ENCODE peak calls at places on chromosomes 13 and 19, in nine cellular contexts. R, O, T, K, G, X, H, M and S are unnamed samples.

GRCh38 chr13:36366023-36366422 is 19.8 kb upstream of the SPART start:
- DNase-seq in H (no peak), T (no peak), O (no peak), X (no peak), G (no peak), K (no peak), M (no peak), R (no peak), S (no peak)

GRCh38 chr19:11843741-11844140 is 4.8 kb upstream of the ZNF439 start:
- DNase-seq in G (peak; percentile 26), T (no peak), R (no peak), K (no peak), M (no peak), O (peak; percentile 11), H (no peak), X (no peak), S (no peak)

GRCh38 chr19:35120492-35120891 is 4.9 kb downstream of the FXYD3 start:
- DNase-seq in H (no peak), R (no peak), M (no peak), K (no peak), O (no peak), X (no peak), G (peak; percentile 62), T (no peak), S (peak; percentile 70)

GRCh38 chr19:19568802-19569756 is 31.0 kb downstream of the CILP2 start:
- DNase-seq in M (no peak), R (no peak), T (no peak), K (no peak), O (no peak), H (no peak), X (no peak), G (peak; percentile 37), S (peak; percentile 15)

GRCh38 chr13:77475345-77476084 is 60.0 kb upstream of the SCEL start:
- DNase-seq in X (no peak), O (no peak), G (no peak), H (no peak), M (no peak), R (no peak), T (no peak), K (no peak), S (no peak)

GRCh38 chr13:110726726-110727125 is 13.2 kb downstream of the ING1 start:
- DNase-seq in H (no peak), M (no peak), K (no peak), G (no peak), X (no peak), R (no peak), T (no peak), O (no peak), S (no peak)

GRCh38 chr19:17159466-17160393 is 55.4 kb upstream of the USE1 start:
- DNase-seq in K (no peak), G (no peak), H (no peak), R (peak; percentile 92), T (no peak), O (no peak), X (no peak), M (no peak), S (no peak)

GRCh38 chr13:44718467-44718866 is 142.3 kb upstream of the TSC22D1 start:
- DNase-seq in H (no peak), T (no peak), O (no peak), G (no peak), R (peak; percentile 65), M (no peak), K (no peak), X (no peak), S (no peak)

GRCh38 chr13:33554919-33555791 is 262.8 kb upstream of the RFC3 start:
- DNase-seq in O (no peak), G (no peak), K (no peak), X (peak; percentile 14), M (no peak), R (peak; percentile 15), T (no peak), H (no peak), S (peak; percentile 16)

GRCh38 chr19:15548648-15549047 is 40.3 kb downstream of the CYP4F22 start:
- DNase-seq in H (no peak), G (no peak), O (no peak), M (no peak), K (no peak), X (no peak), T (no peak), R (no peak), S (no peak)

GRCh38 chr19:15550847-15551182 is 42.5 kb downstream of the CYP4F22 start:
- DNase-seq in X (no peak), O (no peak), G (no peak), K (no peak), T (no peak), M (no peak), H (no peak), R (peak; percentile 27), S (no peak)

GRCh38 chr19:15549581-15549980 is 41.3 kb downstream of the CYP4F22 start:
- DNase-seq in R (no peak), K (no peak), H (no peak), M (no peak), G (no peak), O (no peak), T (no peak), X (no peak), S (no peak)

GRCh38 chr19:15550273-15550672 is 41.9 kb downstream of the CYP4F22 start:
- DNase-seq in O (no peak), T (no peak), G (no peak), X (no peak), R (no peak), K (no peak), M (no peak), H (no peak), S (no peak)

GRCh38 chr19:15551183-15552004 is 43.1 kb downstream of the CYP4F22 start:
- DNase-seq in H (no peak), T (no peak), X (no peak), R (peak; percentile 91), O (no peak), M (no peak), K (peak; percentile 54), G (no peak), S (peak; percentile 12)
- H3K4me3 ChIP-seq in H (peak overlapping the region; percentile 47), T (peak overlapping the region; percentile 12), X (no peak overlapping the region), R (peak overlapping the region; percentile 50), O (peak overlapping the region; percentile 4), M (peak overlapping the region; percentile 54), K (peak overlapping the region; percentile 41), G (peak overlapping the region; percentile 38), S (peak overlapping the region; percentile 10)

GRCh38 chr19:6319376-6319775 is 14.0 kb downstream of the ACER1 start:
- DNase-seq in M (no peak), G (no peak), O (no peak), T (no peak), R (no peak), H (no peak), K (no peak), X (no peak), S (no peak)
- TF ChIP-seq CTCF in M (no peak), G (no peak), O (no peak), T (no peak), R (no peak), H (no peak), K (no peak), X (no peak), S (no peak)

GRCh38 chr19:40242480-40242879 is 16.0 kb upstream of the CCNP start:
- DNase-seq in R (no peak), K (no peak), G (no peak), T (no peak), H (no peak), X (no peak), M (no peak), O (no peak), S (no peak)
- H3K4me3 ChIP-seq in R (no peak overlapping the region), K (no peak overlapping the region), G (no peak overlapping the region), T (no peak overlapping the region), H (no peak overlapping the region), X (no peak overlapping the region), M (no peak overlapping the region), O (no peak overlapping the region), S (no peak overlapping the region)

GRCh38 chr19:989381-990081 is 5.4 kb downstream of the WDR18 start:
- DNase-seq in O (no peak), T (no peak), X (no peak), R (no peak), M (no peak), H (no peak), K (no peak), G (no peak), S (no peak)
- TF ChIP-seq CTCF in O (peak; percentile 47), T (peak; percentile 33), X (peak; percentile 39), R (peak; percentile 56), M (peak; percentile 20), H (no peak), K (no peak), G (peak; percentile 40), S (peak; percentile 40)

GRCh38 chr19:44260343-44260681 is 626 bp downstream of the ZNF233 start:
- DNase-seq in R (peak; percentile 21), O (no peak), G (no peak), M (no peak), H (no peak), T (no peak), K (no peak), X (peak; percentile 18), S (no peak)
- H3K4me3 ChIP-seq in R (peak overlapping the region; percentile 84), O (peak overlapping the region; percentile 70), G (peak overlapping the region; percentile 56), M (peak overlapping the region; percentile 69), H (peak overlapping the region; percentile 58), T (peak overlapping the region; percentile 49), K (peak overlapping the region; percentile 27), X (peak overlapping the region; percentile 80), S (peak overlapping the region; percentile 57)

GRCh38 chr13:96824110-96824509 is 170.2 kb downstream of the OXGR1 start:
- DNase-seq in H (no peak), G (no peak), M (no peak), R (no peak), T (no peak), O (no peak), K (no peak), X (no peak), S (no peak)

GRCh38 chr13:96821381-96821780 is 172.9 kb downstream of the OXGR1 start:
- DNase-seq in H (no peak), R (no peak), G (no peak), O (no peak), M (no peak), K (no peak), X (no peak), T (no peak), S (peak; percentile 71)

GRCh38 chr13:96819375-96819774 is 174.9 kb downstream of the OXGR1 start:
- DNase-seq in X (no peak), M (no peak), T (no peak), G (no peak), H (no peak), R (no peak), O (no peak), K (no peak), S (no peak)

GRCh38 chr13:96821971-96822370 is 172.3 kb downstream of the OXGR1 start:
- DNase-seq in R (no peak), O (no peak), X (no peak), G (no peak), H (no peak), K (no peak), M (no peak), T (no peak), S (no peak)

GRCh38 chr13:96822900-96823299 is 171.4 kb downstream of the OXGR1 start:
- DNase-seq in M (no peak), G (peak; percentile 2), R (peak; percentile 70), H (no peak), K (peak; percentile 52), T (no peak), X (peak; percentile 50), O (peak; percentile 18), S (no peak)
- TF ChIP-seq CTCF in M (no peak), G (peak; percentile 24), R (peak; percentile 60), H (no peak), K (peak; percentile 11), T (peak; percentile 39), X (peak; percentile 56), O (peak; percentile 74), S (peak; percentile 47)

GRCh38 chr19:47713046-47714021 is at the start of gene EHD2:
- DNase-seq in R (peak; percentile 78), G (peak; percentile 83), K (peak; percentile 67), X (peak; percentile 70), T (no peak), H (peak; percentile 77), O (no peak), M (peak; percentile 77), S (peak; percentile 81)
- H3K4me3 ChIP-seq in R (peak within 1 kb of the TSS; percentile 60), G (peak within 1 kb of the TSS; percentile 98), K (peak within 1 kb of the TSS; percentile 37), X (peak within 1 kb of the TSS; percentile 52), T (peak within 1 kb of the TSS; percentile 75), H (peak within 1 kb of the TSS; percentile 66), O (peak within 1 kb of the TSS; percentile 72), M (peak within 1 kb of the TSS; percentile 76), S (peak within 1 kb of the TSS; percentile 93)